ENCODE peak calls at places on chromosomes 13 and 19, in seven cellular contexts. Q is activated CD4-positive, CD25-positive, alpha-beta regulatory T cell; F is GM19239; M is hepatic stellate cell; Z is T-cell; T is GM20000; N is uterus. P is an unnamed sample.
A peak's percentile ranks its signal among the peaks of the same experiment; 100 is the strongest.

GRCh38 chr19:55640043-55640576 is 692 bp upstream of the ZNF580 start:
- DNase-seq in Q (peak; percentile 56), F (no peak), M (peak; percentile 78), Z (peak; percentile 77), T (peak; percentile 73), N (no peak), P (peak; percentile 95)

GRCh38 chr13:96662036-96662435 is 332.2 kb downstream of the OXGR1 start:
- DNase-seq in Q (no peak), F (no peak), M (no peak), Z (no peak), T (no peak), N (no peak), P (no peak)

GRCh38 chr13:83919775-83920174 is 37.5 kb upstream of the SLITRK1 start:
- DNase-seq in Q (no peak), F (no peak), M (no peak), Z (no peak), T (no peak), N (no peak), P (no peak)

GRCh38 chr19:48656840-48657474 is 11.0 kb upstream of the CA11 start:
- DNase-seq in Q (no peak), F (no peak), M (peak; percentile 68), Z (no peak), T (no peak), N (no peak), P (no peak)

GRCh38 chr13:74409551-74409950 is 275.3 kb upstream of the KLF12 start:
- DNase-seq in Q (no peak), F (no peak), M (no peak), Z (no peak), T (no peak), N (no peak), P (no peak)

GRCh38 chr13:42047561-42048322 is 706 bp upstream of the DGKH start:
- DNase-seq in Q (no peak), F (peak; percentile 32), M (peak; percentile 61), Z (no peak), T (peak; percentile 79), N (peak; percentile 44), P (peak; percentile 60)

GRCh38 chr19:3098515-3099346 is 4.6 kb downstream of the GNA11 start:
- DNase-seq in Q (no peak), F (no peak), M (peak; percentile 83), Z (peak; percentile 11), T (no peak), N (no peak), P (peak; percentile 24)

GRCh38 chr19:45814851-45815481 is at the start of gene RSPH6A:
- DNase-seq in Q (no peak), F (no peak), M (no peak), Z (no peak), T (no peak), N (no peak), P (no peak)

GRCh38 chr19:47406711-47407416 is 12.5 kb downstream of the MEIS3 start:
- DNase-seq in Q (no peak), F (no peak), M (no peak), Z (no peak), T (no peak), N (no peak), P (no peak)

GRCh38 chr13:31860002-31860401 is 120.7 kb downstream of the RXFP2 start:
- DNase-seq in Q (no peak), F (no peak), M (no peak), Z (no peak), T (no peak), N (no peak), P (no peak)

GRCh38 chr13:45615501-45616101 is at the start of gene ERICH6B:
- DNase-seq in Q (no peak), F (no peak), M (no peak), Z (no peak), T (no peak), N (no peak), P (no peak)

GRCh38 chr19:58317481-58318072 is 9.2 kb upstream of the ZSCAN22 start:
- DNase-seq in Q (no peak), F (no peak), M (peak; percentile 24), Z (no peak), T (no peak), N (no peak), P (peak; percentile 20)

GRCh38 chr13:52353116-52353718 is 52.8 kb downstream of the THSD1 start:
- DNase-seq in Q (no peak), F (no peak), M (peak; percentile 70), Z (no peak), T (no peak), N (no peak), P (no peak)

P was measured in GM12865.